ENCODE peak calls at places on chromosomes 2 and 18, in seven cellular contexts. U is retina; W is sciatic nerve; A is amniotic stem cell; I is trophoblast cell; K is WTC11; R is stimulated activated CD4-positive, alpha-beta T cell treated with anti-CD3 and anti-CD28 coated beads, Interleukin-1b, Interleukin-23, amount 100 ng/mL, for 4 hours. E is an unnamed sample.
A peak's percentile ranks its signal among the peaks of the same experiment; 100 is the strongest.

GRCh38 chr18:79739440-79739778 is 58.3 kb upstream of the KCNG2 start:
- DNase-seq in U (no peak), W (no peak), A (no peak), I (no peak), K (no peak), R (no peak), E (no peak)

GRCh38 chr2:152583512-152584188 is 133.6 kb downstream of the PRPF40A start:
- DNase-seq in U (no peak), W (no peak), A (no peak), I (no peak), K (no peak), R (no peak), E (peak; percentile 53)

GRCh38 chr2:132503621-132504200 is 87.1 kb downstream of the GPR39 start:
- DNase-seq in U (no peak), W (no peak), A (no peak), I (peak; percentile 49), K (no peak), R (no peak), E (peak; percentile 54)

GRCh38 chr2:241235859-241236593 is 47.5 kb downstream of the ANO7 start:
- DNase-seq in U (no peak), W (no peak), A (no peak), I (no peak), K (no peak), R (no peak), E (no peak)

GRCh38 chr2:168798076-168798887 is 4.2 kb upstream of the NOSTRIN start:
- DNase-seq in U (no peak), W (no peak), A (no peak), I (no peak), K (peak; percentile 28), R (no peak), E (no peak)

GRCh38 chr2:215950009-215950408 is 63.3 kb downstream of the MREG start:
- DNase-seq in U (no peak), W (no peak), A (peak; percentile 31), I (no peak), K (no peak), R (no peak), E (peak; percentile 62)

GRCh38 chr2:127592761-127593227 is 53.2 kb upstream of the GPR17 start:
- DNase-seq in U (no peak), W (peak; percentile 48), A (no peak), I (no peak), K (no peak), R (no peak), E (no peak)

GRCh38 chr2:189297446-189297845 is 117.9 kb upstream of the COL5A2 start:
- DNase-seq in U (no peak), W (no peak), A (no peak), I (no peak), K (no peak), R (no peak), E (peak; percentile 78)

GRCh38 chr2:217798743-217799552 is 203.8 kb downstream of the TNS1 start:
- DNase-seq in U (no peak), W (no peak), A (no peak), I (no peak), K (no peak), R (no peak), E (no peak)

GRCh38 chr2:75087726-75088125 is 111.6 kb downstream of the TACR1 start:
- DNase-seq in U (no peak), W (no peak), A (no peak), I (no peak), K (no peak), R (no peak), E (no peak)

GRCh38 chr2:204545861-204546773 is 842 bp downstream of the PARD3B start:
- DNase-seq in U (peak; percentile 63), W (peak; percentile 59), A (no peak), I (no peak), K (peak; percentile 34), R (no peak), E (no peak)

GRCh38 chr2:113282747-113283533 is 4.2 kb upstream of the PAX8 start:
- DNase-seq in U (no peak), W (no peak), A (no peak), I (peak; percentile 18), K (peak; percentile 24), R (no peak), E (peak; percentile 36)

GRCh38 chr2:68987051-68987503 is 12.6 kb downstream of the GKN1 start:
- DNase-seq in U (no peak), W (no peak), A (no peak), I (no peak), K (no peak), R (no peak), E (no peak)

GRCh38 chr2:217204358-217204757 is 344.5 kb upstream of the TNP1 start:
- DNase-seq in U (no peak), W (no peak), A (no peak), I (no peak), K (no peak), R (no peak), E (peak; percentile 74)

GRCh38 chr18:36899289-36899688 is 70.4 kb downstream of the KIAA1328 start:
- DNase-seq in U (no peak), W (no peak), A (no peak), I (no peak), K (no peak), R (no peak), E (no peak)